ENCODE peak calls at places on chromosomes 7 and 10, in seven cellular contexts. One of them, this sample, is unnamed.

GRCh38 chr10:6218692-6219493 is 16.2 kb downstream of the PFKFB3 start:
- DNase-seq in islet precursor cell: peak; percentile 95
- DNase-seq in stimulated activated CD4-positive, alpha-beta T cell treated with anti-CD3 and anti-CD28 coated beads, Interleukin-4, amount 100 ng/mL, for 1 hour: no peak
- DNase-seq in GM10248: no peak
- DNase-seq in skeletal muscle cell: peak; percentile 49
- DNase-seq in IMR-90: peak; percentile 55
- DNase-seq in fibroblast of mammary gland: peak; percentile 79
- DNase-seq in this sample: peak; percentile 92

GRCh38 chr10:113880236-113880635 is 25.8 kb downstream of the NHLRC2 start:
- DNase-seq in islet precursor cell: no peak
- DNase-seq in stimulated activated CD4-positive, alpha-beta T cell treated with anti-CD3 and anti-CD28 coated beads, Interleukin-4, amount 100 ng/mL, for 1 hour: no peak
- DNase-seq in GM10248: no peak
- DNase-seq in skeletal muscle cell: no peak
- DNase-seq in IMR-90: peak; percentile 55
- DNase-seq in fibroblast of mammary gland: peak; percentile 25
- DNase-seq in this sample: peak; percentile 32

GRCh38 chr10:107168739-107169138 is 4.2 kb upstream of the SORCS1 start:
- DNase-seq in islet precursor cell: no peak
- DNase-seq in stimulated activated CD4-positive, alpha-beta T cell treated with anti-CD3 and anti-CD28 coated beads, Interleukin-4, amount 100 ng/mL, for 1 hour: no peak
- DNase-seq in GM10248: no peak
- DNase-seq in skeletal muscle cell: no peak
- DNase-seq in IMR-90: no peak
- DNase-seq in fibroblast of mammary gland: no peak
- DNase-seq in this sample: no peak

GRCh38 chr7:42858570-42858969 is 53.3 kb downstream of the C7orf25 start:
- DNase-seq in islet precursor cell: no peak
- DNase-seq in stimulated activated CD4-positive, alpha-beta T cell treated with anti-CD3 and anti-CD28 coated beads, Interleukin-4, amount 100 ng/mL, for 1 hour: no peak
- DNase-seq in GM10248: no peak
- DNase-seq in skeletal muscle cell: no peak
- DNase-seq in IMR-90: peak; percentile 26
- DNase-seq in fibroblast of mammary gland: peak; percentile 12
- DNase-seq in this sample: peak; percentile 63

GRCh38 chr7:25521236-25521635 is 292.9 kb upstream of the NPVF start:
- DNase-seq in islet precursor cell: no peak
- DNase-seq in stimulated activated CD4-positive, alpha-beta T cell treated with anti-CD3 and anti-CD28 coated beads, Interleukin-4, amount 100 ng/mL, for 1 hour: no peak
- DNase-seq in GM10248: no peak
- DNase-seq in skeletal muscle cell: no peak
- DNase-seq in IMR-90: no peak
- DNase-seq in fibroblast of mammary gland: no peak
- DNase-seq in this sample: no peak

GRCh38 chr10:113891476-113891875 is 37.0 kb downstream of the NHLRC2 start:
- DNase-seq in islet precursor cell: peak; percentile 57
- DNase-seq in stimulated activated CD4-positive, alpha-beta T cell treated with anti-CD3 and anti-CD28 coated beads, Interleukin-4, amount 100 ng/mL, for 1 hour: no peak
- DNase-seq in GM10248: no peak
- DNase-seq in skeletal muscle cell: no peak
- DNase-seq in IMR-90: no peak
- DNase-seq in fibroblast of mammary gland: no peak
- DNase-seq in this sample: no peak

GRCh38 chr7:462173-463103 is 57.2 kb downstream of the PDGFA start:
- DNase-seq in islet precursor cell: no peak
- DNase-seq in stimulated activated CD4-positive, alpha-beta T cell treated with anti-CD3 and anti-CD28 coated beads, Interleukin-4, amount 100 ng/mL, for 1 hour: no peak
- DNase-seq in GM10248: no peak
- DNase-seq in skeletal muscle cell: no peak
- DNase-seq in IMR-90: no peak
- DNase-seq in fibroblast of mammary gland: no peak
- DNase-seq in this sample: no peak

GRCh38 chr10:129389194-129389593 is 77.8 kb upstream of the MGMT start:
- DNase-seq in islet precursor cell: no peak
- DNase-seq in stimulated activated CD4-positive, alpha-beta T cell treated with anti-CD3 and anti-CD28 coated beads, Interleukin-4, amount 100 ng/mL, for 1 hour: no peak
- DNase-seq in GM10248: no peak
- DNase-seq in skeletal muscle cell: no peak
- DNase-seq in IMR-90: no peak
- DNase-seq in fibroblast of mammary gland: no peak
- DNase-seq in this sample: no peak

GRCh38 chr10:132559538-132559937 is 22.0 kb downstream of the INPP5A start:
- DNase-seq in islet precursor cell: no peak
- DNase-seq in stimulated activated CD4-positive, alpha-beta T cell treated with anti-CD3 and anti-CD28 coated beads, Interleukin-4, amount 100 ng/mL, for 1 hour: no peak
- DNase-seq in GM10248: no peak
- DNase-seq in skeletal muscle cell: no peak
- DNase-seq in IMR-90: no peak
- DNase-seq in fibroblast of mammary gland: no peak
- DNase-seq in this sample: no peak

GRCh38 chr10:132886211-132887099 is 55.9 kb downstream of the CFAP46 start:
- DNase-seq in islet precursor cell: peak; percentile 37
- DNase-seq in stimulated activated CD4-positive, alpha-beta T cell treated with anti-CD3 and anti-CD28 coated beads, Interleukin-4, amount 100 ng/mL, for 1 hour: no peak
- DNase-seq in GM10248: no peak
- DNase-seq in skeletal muscle cell: no peak
- DNase-seq in IMR-90: no peak
- DNase-seq in fibroblast of mammary gland: no peak
- DNase-seq in this sample: peak; percentile 51